ENCODE peak calls at places on chromosomes 7 and 10, in seven cellular contexts. F, O, M, Q, K, N and R are unnamed samples.

GRCh38 chr7:12549106-12549505 is 21.4 kb upstream of the SCIN start:
- DNase-seq in F (no peak), O (peak; percentile 26), M (no peak), Q (no peak), K (no peak), N (peak; percentile 59), R (no peak)

GRCh38 chr10:33939892-33940291 is 605.4 kb upstream of the NRP1 start:
- DNase-seq in F (no peak), O (no peak), M (no peak), Q (no peak), K (no peak), N (no peak), R (no peak)

GRCh38 chr7:143148050-143148449 is 16.2 kb downstream of the PIP start:
- DNase-seq in F (no peak), O (no peak), M (no peak), Q (no peak), K (no peak), N (no peak), R (no peak)

GRCh38 chr10:12195603-12196506 is at the start of the genes CDC123 and NUDT5:
- DNase-seq in F (peak; percentile 75), O (peak; percentile 73), M (peak; percentile 74), Q (peak; percentile 74), K (peak; percentile 97), N (peak; percentile 97), R (peak; percentile 94)

GRCh38 chr7:84251183-84251845 is 56.7 kb upstream of the SEMA3A start:
- DNase-seq in F (no peak), O (peak; percentile 96), M (no peak), Q (no peak), K (no peak), N (peak; percentile 90), R (no peak)

GRCh38 chr7:103343758-103344452 is 662 bp downstream of the DNAJC2 start:
- DNase-seq in F (peak; percentile 9), O (no peak), M (peak; percentile 18), Q (no peak), K (no peak), N (peak; percentile 72), R (peak; percentile 84)

GRCh38 chr7:117071597-117071996 is 118.3 kb downstream of the ST7 start:
- DNase-seq in F (no peak), O (no peak), M (no peak), Q (no peak), K (no peak), N (no peak), R (no peak)

GRCh38 chr7:35012155-35012554 is 25.1 kb downstream of the DPY19L1 start:
- DNase-seq in F (no peak), O (no peak), M (no peak), Q (no peak), K (no peak), N (no peak), R (no peak)

GRCh38 chr7:150399861-150400778 is 21.0 kb downstream of the ZNF775 start:
- DNase-seq in F (no peak), O (peak; percentile 93), M (no peak), Q (no peak), K (no peak), N (peak; percentile 77), R (peak; percentile 54)

GRCh38 chr7:40720401-40720800 is 585.6 kb downstream of the SUGCT start:
- DNase-seq in F (no peak), O (no peak), M (no peak), Q (no peak), K (no peak), N (peak; percentile 72), R (peak; percentile 3)

GRCh38 chr7:111833461-111833860 is 271.2 kb upstream of the IMMP2L start:
- DNase-seq in F (no peak), O (no peak), M (no peak), Q (no peak), K (no peak), N (peak; percentile 42), R (no peak)

GRCh38 chr10:12588091-12588850 is 238.9 kb downstream of the CAMK1D start:
- DNase-seq in F (no peak), O (no peak), M (peak; percentile 4), Q (no peak), K (no peak), N (peak; percentile 36), R (no peak)

GRCh38 chr10:11098628-11099027 is 81.0 kb downstream of the CELF2 start:
- DNase-seq in F (no peak), O (no peak), M (no peak), Q (no peak), K (no peak), N (no peak), R (no peak)

GRCh38 chr7:3861941-3862340 is 560.9 kb downstream of the SDK1 start:
- DNase-seq in F (no peak), O (peak; percentile 14), M (no peak), Q (no peak), K (no peak), N (no peak), R (no peak)

GRCh38 chr10:97069576-97070362 is 116.0 kb downstream of the SLIT1 start:
- DNase-seq in F (no peak), O (no peak), M (no peak), Q (peak; percentile 5), K (no peak), N (peak; percentile 20), R (peak; percentile 79)

GRCh38 chr10:8088504-8088903 is 34.0 kb downstream of the GATA3 start:
- DNase-seq in F (peak; percentile 12), O (no peak), M (peak; percentile 16), Q (no peak), K (no peak), N (no peak), R (no peak)

GRCh38 chr7:68414631-68415425 is 1183.4 kb upstream of the AUTS2 start:
- DNase-seq in F (no peak), O (no peak), M (no peak), Q (no peak), K (no peak), N (no peak), R (no peak)

GRCh38 chr7:103637080-103637479 is 191.1 kb upstream of the SLC26A5 start:
- DNase-seq in F (no peak), O (peak; percentile 31), M (no peak), Q (no peak), K (no peak), N (peak; percentile 89), R (no peak)

GRCh38 chr7:1709900-1710299 is 39.8 kb downstream of the ELFN1 start:
- DNase-seq in F (no peak), O (no peak), M (no peak), Q (no peak), K (no peak), N (no peak), R (no peak)